ENCODE peak calls at places on chromosome 2, in eight cellular contexts. One of them, this sample, is unnamed.

GRCh38 chr2:69911985-69912563 is 2.8 kb upstream of the MXD1 start:
- DNase-seq in iPS-NIHi11: no peak
- DNase-seq in Kasumi-1: peak
- DNase-seq in cardiac muscle cell: peak
- DNase-seq in HEK293T: peak
- DNase-seq in MCF 10A: peak
- DNase-seq in HuH-7: peak
- DNase-seq in foreskin keratinocyte: peak
- DNase-seq in this sample: peak

GRCh38 chr2:157258520-157259326 is 1.2 kb downstream of the GALNT5 start:
- DNase-seq in iPS-NIHi11: no peak
- DNase-seq in Kasumi-1: no peak
- DNase-seq in cardiac muscle cell: no peak
- DNase-seq in HEK293T: no peak
- DNase-seq in MCF 10A: no peak
- DNase-seq in HuH-7: no peak
- DNase-seq in foreskin keratinocyte: no peak
- DNase-seq in this sample: no peak

GRCh38 chr2:128376241-128377041 is 57.8 kb upstream of the HS6ST1 start:
- DNase-seq in iPS-NIHi11: no peak
- DNase-seq in Kasumi-1: no peak
- DNase-seq in cardiac muscle cell: no peak
- DNase-seq in HEK293T: no peak
- DNase-seq in MCF 10A: peak
- DNase-seq in HuH-7: no peak
- DNase-seq in foreskin keratinocyte: no peak
- DNase-seq in this sample: no peak

GRCh38 chr2:158740591-158740990 is 54.5 kb upstream of the DAPL1 start:
- DNase-seq in iPS-NIHi11: no peak
- DNase-seq in Kasumi-1: no peak
- DNase-seq in cardiac muscle cell: peak
- DNase-seq in HEK293T: no peak
- DNase-seq in MCF 10A: peak
- DNase-seq in HuH-7: no peak
- DNase-seq in foreskin keratinocyte: peak
- DNase-seq in this sample: no peak

GRCh38 chr2:105880637-105881036 is 135.9 kb downstream of the NCK2 start:
- DNase-seq in iPS-NIHi11: no peak
- DNase-seq in Kasumi-1: no peak
- DNase-seq in cardiac muscle cell: no peak
- DNase-seq in HEK293T: no peak
- DNase-seq in MCF 10A: no peak
- DNase-seq in HuH-7: no peak
- DNase-seq in foreskin keratinocyte: no peak
- DNase-seq in this sample: no peak

GRCh38 chr2:205989291-205990071 is 96.5 kb downstream of the INO80D start:
- DNase-seq in iPS-NIHi11: peak
- DNase-seq in Kasumi-1: no peak
- DNase-seq in cardiac muscle cell: peak
- DNase-seq in HEK293T: no peak
- DNase-seq in MCF 10A: peak
- DNase-seq in HuH-7: no peak
- DNase-seq in foreskin keratinocyte: no peak
- DNase-seq in this sample: no peak

GRCh38 chr2:19752500-19752899 is 149.3 kb downstream of the TTC32 start:
- DNase-seq in iPS-NIHi11: no peak
- DNase-seq in Kasumi-1: no peak
- DNase-seq in cardiac muscle cell: no peak
- DNase-seq in HEK293T: no peak
- DNase-seq in MCF 10A: no peak
- DNase-seq in HuH-7: no peak
- DNase-seq in foreskin keratinocyte: no peak
- DNase-seq in this sample: no peak

GRCh38 chr2:176491172-176491904 is 222.1 kb downstream of the MTX2 start:
- DNase-seq in iPS-NIHi11: peak
- DNase-seq in Kasumi-1: peak
- DNase-seq in cardiac muscle cell: peak
- DNase-seq in HEK293T: no peak
- DNase-seq in MCF 10A: peak
- DNase-seq in HuH-7: no peak
- DNase-seq in foreskin keratinocyte: peak
- DNase-seq in this sample: no peak

GRCh38 chr2:24920813-24921441 is 890 bp upstream of the ADCY3 start:
- DNase-seq in iPS-NIHi11: peak
- DNase-seq in Kasumi-1: peak
- DNase-seq in cardiac muscle cell: no peak
- DNase-seq in HEK293T: peak
- DNase-seq in MCF 10A: peak
- DNase-seq in HuH-7: peak
- DNase-seq in foreskin keratinocyte: peak
- DNase-seq in this sample: no peak

GRCh38 chr2:204673877-204674276 is 128.6 kb downstream of the PARD3B start:
- DNase-seq in iPS-NIHi11: no peak
- DNase-seq in Kasumi-1: no peak
- DNase-seq in cardiac muscle cell: no peak
- DNase-seq in HEK293T: no peak
- DNase-seq in MCF 10A: no peak
- DNase-seq in HuH-7: no peak
- DNase-seq in foreskin keratinocyte: peak
- DNase-seq in this sample: peak

GRCh38 chr2:191369034-191369433 is 123.8 kb downstream of the MYO1B start:
- DNase-seq in iPS-NIHi11: no peak
- DNase-seq in Kasumi-1: peak
- DNase-seq in cardiac muscle cell: peak
- DNase-seq in HEK293T: no peak
- DNase-seq in MCF 10A: no peak
- DNase-seq in HuH-7: peak
- DNase-seq in foreskin keratinocyte: no peak
- DNase-seq in this sample: no peak

GRCh38 chr2:148965596-148966431 is 72.7 kb upstream of the LYPD6B start:
- DNase-seq in iPS-NIHi11: no peak
- DNase-seq in Kasumi-1: peak
- DNase-seq in cardiac muscle cell: no peak
- DNase-seq in HEK293T: no peak
- DNase-seq in MCF 10A: no peak
- DNase-seq in HuH-7: no peak
- DNase-seq in foreskin keratinocyte: no peak
- DNase-seq in this sample: no peak

GRCh38 chr2:79717364-79718007 is 204.6 kb downstream of the CTNNA2 start:
- DNase-seq in iPS-NIHi11: peak
- DNase-seq in Kasumi-1: no peak
- DNase-seq in cardiac muscle cell: peak
- DNase-seq in HEK293T: no peak
- DNase-seq in MCF 10A: peak
- DNase-seq in HuH-7: no peak
- DNase-seq in foreskin keratinocyte: no peak
- DNase-seq in this sample: no peak

GRCh38 chr2:186599186-186599778 is 9.4 kb downstream of the ITGAV start:
- DNase-seq in iPS-NIHi11: no peak
- DNase-seq in Kasumi-1: no peak
- DNase-seq in cardiac muscle cell: peak
- DNase-seq in HEK293T: no peak
- DNase-seq in MCF 10A: no peak
- DNase-seq in HuH-7: no peak
- DNase-seq in foreskin keratinocyte: no peak
- DNase-seq in this sample: no peak

GRCh38 chr2:105631011-105631410 is 113.7 kb upstream of the NCK2 start:
- DNase-seq in iPS-NIHi11: no peak
- DNase-seq in Kasumi-1: no peak
- DNase-seq in cardiac muscle cell: no peak
- DNase-seq in HEK293T: no peak
- DNase-seq in MCF 10A: no peak
- DNase-seq in HuH-7: no peak
- DNase-seq in foreskin keratinocyte: no peak
- DNase-seq in this sample: no peak

GRCh38 chr2:168116448-168116847 is 130.9 kb downstream of the STK39 start:
- DNase-seq in iPS-NIHi11: peak
- DNase-seq in Kasumi-1: no peak
- DNase-seq in cardiac muscle cell: peak
- DNase-seq in HEK293T: no peak
- DNase-seq in MCF 10A: peak
- DNase-seq in HuH-7: no peak
- DNase-seq in foreskin keratinocyte: no peak
- DNase-seq in this sample: no peak

GRCh38 chr2:157432475-157433106 is 11.3 kb downstream of the CYTIP start:
- DNase-seq in iPS-NIHi11: no peak
- DNase-seq in Kasumi-1: no peak
- DNase-seq in cardiac muscle cell: no peak
- DNase-seq in HEK293T: no peak
- DNase-seq in MCF 10A: no peak
- DNase-seq in HuH-7: no peak
- DNase-seq in foreskin keratinocyte: no peak
- DNase-seq in this sample: no peak

GRCh38 chr2:64244049-64244446 is 99.8 kb upstream of the PELI1 start:
- DNase-seq in iPS-NIHi11: no peak
- DNase-seq in Kasumi-1: no peak
- DNase-seq in cardiac muscle cell: no peak
- DNase-seq in HEK293T: no peak
- DNase-seq in MCF 10A: peak
- DNase-seq in HuH-7: no peak
- DNase-seq in foreskin keratinocyte: peak
- DNase-seq in this sample: peak

GRCh38 chr2:23534756-23535155 is 149.8 kb downstream of the KLHL29 start:
- DNase-seq in iPS-NIHi11: no peak
- DNase-seq in Kasumi-1: no peak
- DNase-seq in cardiac muscle cell: no peak
- DNase-seq in HEK293T: no peak
- DNase-seq in MCF 10A: no peak
- DNase-seq in HuH-7: no peak
- DNase-seq in foreskin keratinocyte: no peak
- DNase-seq in this sample: no peak

GRCh38 chr2:62817348-62817747 is 111.8 kb downstream of the EHBP1 start:
- DNase-seq in iPS-NIHi11: no peak
- DNase-seq in Kasumi-1: no peak
- DNase-seq in cardiac muscle cell: no peak
- DNase-seq in HEK293T: no peak
- DNase-seq in MCF 10A: no peak
- DNase-seq in HuH-7: no peak
- DNase-seq in foreskin keratinocyte: no peak
- DNase-seq in this sample: no peak

GRCh38 chr2:206211657-206212255 is 52.1 kb downstream of the EEF1B2 start:
- DNase-seq in iPS-NIHi11: no peak
- DNase-seq in Kasumi-1: no peak
- DNase-seq in cardiac muscle cell: peak
- DNase-seq in HEK293T: no peak
- DNase-seq in MCF 10A: peak
- DNase-seq in HuH-7: no peak
- DNase-seq in foreskin keratinocyte: peak
- DNase-seq in this sample: no peak

GRCh38 chr2:47172156-47172921 is 17.2 kb upstream of the STPG4 start:
- DNase-seq in iPS-NIHi11: no peak
- DNase-seq in Kasumi-1: no peak
- DNase-seq in cardiac muscle cell: no peak
- DNase-seq in HEK293T: no peak
- DNase-seq in MCF 10A: no peak
- DNase-seq in HuH-7: no peak
- DNase-seq in foreskin keratinocyte: no peak
- DNase-seq in this sample: peak

GRCh38 chr2:158478237-158478636 is 21.5 kb downstream of the PKP4 start:
- DNase-seq in iPS-NIHi11: no peak
- DNase-seq in Kasumi-1: no peak
- DNase-seq in cardiac muscle cell: peak
- DNase-seq in HEK293T: no peak
- DNase-seq in MCF 10A: no peak
- DNase-seq in HuH-7: no peak
- DNase-seq in foreskin keratinocyte: no peak
- DNase-seq in this sample: no peak

GRCh38 chr2:227717687-227718567 is at the start of gene SLC19A3:
- DNase-seq in iPS-NIHi11: peak
- DNase-seq in Kasumi-1: no peak
- DNase-seq in cardiac muscle cell: peak
- DNase-seq in HEK293T: peak
- DNase-seq in MCF 10A: peak
- DNase-seq in HuH-7: peak
- DNase-seq in foreskin keratinocyte: peak
- DNase-seq in this sample: peak

GRCh38 chr2:69095246-69095645 is 82.3 kb downstream of the ANTXR1 start:
- DNase-seq in iPS-NIHi11: no peak
- DNase-seq in Kasumi-1: no peak
- DNase-seq in cardiac muscle cell: peak
- DNase-seq in HEK293T: no peak
- DNase-seq in MCF 10A: no peak
- DNase-seq in HuH-7: no peak
- DNase-seq in foreskin keratinocyte: no peak
- DNase-seq in this sample: no peak

GRCh38 chr2:29065479-29065847 is 8.9 kb downstream of the PCARE start:
- DNase-seq in iPS-NIHi11: no peak
- DNase-seq in Kasumi-1: no peak
- DNase-seq in cardiac muscle cell: no peak
- DNase-seq in HEK293T: no peak
- DNase-seq in MCF 10A: no peak
- DNase-seq in HuH-7: no peak
- DNase-seq in foreskin keratinocyte: no peak
- DNase-seq in this sample: no peak

GRCh38 chr2:157838442-157839161 is 37.5 kb downstream of the ACVR1 start:
- DNase-seq in iPS-NIHi11: peak
- DNase-seq in Kasumi-1: peak
- DNase-seq in cardiac muscle cell: peak
- DNase-seq in HEK293T: peak
- DNase-seq in MCF 10A: peak
- DNase-seq in HuH-7: peak
- DNase-seq in foreskin keratinocyte: peak
- DNase-seq in this sample: peak

GRCh38 chr2:11701831-11702301 is 31.9 kb upstream of the NTSR2 start:
- DNase-seq in iPS-NIHi11: no peak
- DNase-seq in Kasumi-1: peak
- DNase-seq in cardiac muscle cell: no peak
- DNase-seq in HEK293T: no peak
- DNase-seq in MCF 10A: no peak
- DNase-seq in HuH-7: no peak
- DNase-seq in foreskin keratinocyte: no peak
- DNase-seq in this sample: no peak

GRCh38 chr2:174967693-174968260 is 37.4 kb downstream of the CHN1 start:
- DNase-seq in iPS-NIHi11: no peak
- DNase-seq in Kasumi-1: no peak
- DNase-seq in cardiac muscle cell: no peak
- DNase-seq in HEK293T: no peak
- DNase-seq in MCF 10A: no peak
- DNase-seq in HuH-7: no peak
- DNase-seq in foreskin keratinocyte: no peak
- DNase-seq in this sample: no peak

GRCh38 chr2:101596346-101596745 is 101.2 kb upstream of the MAP4K4 start:
- DNase-seq in iPS-NIHi11: no peak
- DNase-seq in Kasumi-1: no peak
- DNase-seq in cardiac muscle cell: peak
- DNase-seq in HEK293T: no peak
- DNase-seq in MCF 10A: peak
- DNase-seq in HuH-7: no peak
- DNase-seq in foreskin keratinocyte: peak
- DNase-seq in this sample: peak

GRCh38 chr2:71779306-71779855 is 326.0 kb downstream of the DYSF start:
- DNase-seq in iPS-NIHi11: no peak
- DNase-seq in Kasumi-1: no peak
- DNase-seq in cardiac muscle cell: peak
- DNase-seq in HEK293T: no peak
- DNase-seq in MCF 10A: peak
- DNase-seq in HuH-7: no peak
- DNase-seq in foreskin keratinocyte: no peak
- DNase-seq in this sample: no peak

GRCh38 chr2:6074303-6074702 is 382.1 kb downstream of the SOX11 start:
- DNase-seq in iPS-NIHi11: no peak
- DNase-seq in Kasumi-1: no peak
- DNase-seq in cardiac muscle cell: no peak
- DNase-seq in HEK293T: no peak
- DNase-seq in MCF 10A: no peak
- DNase-seq in HuH-7: no peak
- DNase-seq in foreskin keratinocyte: no peak
- DNase-seq in this sample: no peak

GRCh38 chr2:178871536-178871935 is 64.3 kb upstream of the TTN start:
- DNase-seq in iPS-NIHi11: no peak
- DNase-seq in Kasumi-1: no peak
- DNase-seq in cardiac muscle cell: no peak
- DNase-seq in HEK293T: no peak
- DNase-seq in MCF 10A: no peak
- DNase-seq in HuH-7: no peak
- DNase-seq in foreskin keratinocyte: no peak
- DNase-seq in this sample: no peak

GRCh38 chr2:75407038-75407530 is 153.7 kb downstream of the EVA1A start:
- DNase-seq in iPS-NIHi11: no peak
- DNase-seq in Kasumi-1: no peak
- DNase-seq in cardiac muscle cell: no peak
- DNase-seq in HEK293T: peak
- DNase-seq in MCF 10A: no peak
- DNase-seq in HuH-7: no peak
- DNase-seq in foreskin keratinocyte: no peak
- DNase-seq in this sample: no peak

This sample was measured in dermis microvascular lymphatic vessel endothelial cell.